ENCODE peak calls at places on chromosomes 7 and 10, in nine cellular contexts. One of them, this sample, is unnamed.

GRCh38 chr10:71241114-71241898 is 28.9 kb downstream of the UNC5B start:
- DNase-seq in HEK293T: no peak
- DNase-seq in activated T-cell treated with anti-CD3 and anti-CD28 coated beads for 24 hours: no peak
- DNase-seq in fibroblast of mammary gland: peak; percentile 88
- DNase-seq in fibroblast of the aortic adventitia: peak; percentile 81
- DNase-seq in psoas muscle: peak; percentile 77
- DNase-seq in naive thymus-derived CD8-positive, alpha-beta T cell: no peak
- DNase-seq in islet precursor cell: no peak
- DNase-seq in tibial nerve: no peak
- DNase-seq in this sample: peak; percentile 53

GRCh38 chr10:8417631-8418030 is 363.1 kb downstream of the GATA3 start:
- DNase-seq in HEK293T: no peak
- DNase-seq in activated T-cell treated with anti-CD3 and anti-CD28 coated beads for 24 hours: no peak
- DNase-seq in fibroblast of mammary gland: no peak
- DNase-seq in fibroblast of the aortic adventitia: no peak
- DNase-seq in psoas muscle: no peak
- DNase-seq in naive thymus-derived CD8-positive, alpha-beta T cell: no peak
- DNase-seq in islet precursor cell: no peak
- DNase-seq in tibial nerve: no peak
- DNase-seq in this sample: no peak

GRCh38 chr10:71621263-71621751 is 98.3 kb downstream of the C10orf105 start:
- DNase-seq in HEK293T: no peak
- DNase-seq in activated T-cell treated with anti-CD3 and anti-CD28 coated beads for 24 hours: no peak
- DNase-seq in fibroblast of mammary gland: peak; percentile 28
- DNase-seq in fibroblast of the aortic adventitia: peak; percentile 15
- DNase-seq in psoas muscle: no peak
- DNase-seq in naive thymus-derived CD8-positive, alpha-beta T cell: no peak
- DNase-seq in islet precursor cell: peak; percentile 92
- DNase-seq in tibial nerve: peak; percentile 46
- DNase-seq in this sample: peak; percentile 50

GRCh38 chr10:7410800-7411670 is at the start of gene SFMBT2:
- DNase-seq in HEK293T: peak; percentile 76
- DNase-seq in activated T-cell treated with anti-CD3 and anti-CD28 coated beads for 24 hours: no peak
- DNase-seq in fibroblast of mammary gland: peak; percentile 64
- DNase-seq in fibroblast of the aortic adventitia: peak; percentile 59
- DNase-seq in psoas muscle: peak; percentile 77
- DNase-seq in naive thymus-derived CD8-positive, alpha-beta T cell: peak; percentile 58
- DNase-seq in islet precursor cell: peak; percentile 69
- DNase-seq in tibial nerve: no peak
- DNase-seq in this sample: peak; percentile 91

GRCh38 chr10:10056958-10057357 is 960.7 kb upstream of the CELF2 start:
- DNase-seq in HEK293T: peak; percentile 9
- DNase-seq in activated T-cell treated with anti-CD3 and anti-CD28 coated beads for 24 hours: no peak
- DNase-seq in fibroblast of mammary gland: peak; percentile 7
- DNase-seq in fibroblast of the aortic adventitia: no peak
- DNase-seq in psoas muscle: no peak
- DNase-seq in naive thymus-derived CD8-positive, alpha-beta T cell: no peak
- DNase-seq in islet precursor cell: no peak
- DNase-seq in tibial nerve: no peak
- DNase-seq in this sample: peak; percentile 40

GRCh38 chr7:158683541-158683940 is 21.1 kb downstream of the NCAPG2 start:
- DNase-seq in HEK293T: no peak
- DNase-seq in activated T-cell treated with anti-CD3 and anti-CD28 coated beads for 24 hours: no peak
- DNase-seq in fibroblast of mammary gland: peak; percentile 27
- DNase-seq in fibroblast of the aortic adventitia: no peak
- DNase-seq in psoas muscle: no peak
- DNase-seq in naive thymus-derived CD8-positive, alpha-beta T cell: no peak
- DNase-seq in islet precursor cell: no peak
- DNase-seq in tibial nerve: no peak
- DNase-seq in this sample: no peak

GRCh38 chr10:14798631-14799030 is 23.9 kb upstream of the FAM107B start:
- DNase-seq in HEK293T: no peak
- DNase-seq in activated T-cell treated with anti-CD3 and anti-CD28 coated beads for 24 hours: no peak
- DNase-seq in fibroblast of mammary gland: no peak
- DNase-seq in fibroblast of the aortic adventitia: no peak
- DNase-seq in psoas muscle: no peak
- DNase-seq in naive thymus-derived CD8-positive, alpha-beta T cell: no peak
- DNase-seq in islet precursor cell: no peak
- DNase-seq in tibial nerve: no peak
- DNase-seq in this sample: no peak

GRCh38 chr7:149016876-149017275 is 11.4 kb downstream of the PDIA4 start:
- DNase-seq in HEK293T: no peak
- DNase-seq in activated T-cell treated with anti-CD3 and anti-CD28 coated beads for 24 hours: no peak
- DNase-seq in fibroblast of mammary gland: no peak
- DNase-seq in fibroblast of the aortic adventitia: no peak
- DNase-seq in psoas muscle: no peak
- DNase-seq in naive thymus-derived CD8-positive, alpha-beta T cell: no peak
- DNase-seq in islet precursor cell: no peak
- DNase-seq in tibial nerve: no peak
- DNase-seq in this sample: no peak

GRCh38 chr10:101222247-101222531 is 7.1 kb downstream of the LBX1 start:
- DNase-seq in HEK293T: no peak
- DNase-seq in activated T-cell treated with anti-CD3 and anti-CD28 coated beads for 24 hours: no peak
- DNase-seq in fibroblast of mammary gland: no peak
- DNase-seq in fibroblast of the aortic adventitia: no peak
- DNase-seq in psoas muscle: no peak
- DNase-seq in naive thymus-derived CD8-positive, alpha-beta T cell: no peak
- DNase-seq in islet precursor cell: no peak
- DNase-seq in tibial nerve: no peak
- DNase-seq in this sample: no peak

GRCh38 chr10:119211625-119212441 is 4.5 kb downstream of the GRK5 start:
- DNase-seq in HEK293T: no peak
- DNase-seq in activated T-cell treated with anti-CD3 and anti-CD28 coated beads for 24 hours: no peak
- DNase-seq in fibroblast of mammary gland: no peak
- DNase-seq in fibroblast of the aortic adventitia: peak; percentile 59
- DNase-seq in psoas muscle: no peak
- DNase-seq in naive thymus-derived CD8-positive, alpha-beta T cell: peak; percentile 41
- DNase-seq in islet precursor cell: peak; percentile 64
- DNase-seq in tibial nerve: no peak
- DNase-seq in this sample: no peak

GRCh38 chr10:113045155-113046055 is 95.4 kb downstream of the TCF7L2 start:
- DNase-seq in HEK293T: no peak
- DNase-seq in activated T-cell treated with anti-CD3 and anti-CD28 coated beads for 24 hours: no peak
- DNase-seq in fibroblast of mammary gland: peak; percentile 92
- DNase-seq in fibroblast of the aortic adventitia: peak; percentile 85
- DNase-seq in psoas muscle: no peak
- DNase-seq in naive thymus-derived CD8-positive, alpha-beta T cell: no peak
- DNase-seq in islet precursor cell: no peak
- DNase-seq in tibial nerve: no peak
- DNase-seq in this sample: peak; percentile 84

GRCh38 chr7:46979439-46979838 is 602.5 kb downstream of the TNS3 start:
- DNase-seq in HEK293T: no peak
- DNase-seq in activated T-cell treated with anti-CD3 and anti-CD28 coated beads for 24 hours: no peak
- DNase-seq in fibroblast of mammary gland: no peak
- DNase-seq in fibroblast of the aortic adventitia: no peak
- DNase-seq in psoas muscle: no peak
- DNase-seq in naive thymus-derived CD8-positive, alpha-beta T cell: no peak
- DNase-seq in islet precursor cell: no peak
- DNase-seq in tibial nerve: no peak
- DNase-seq in this sample: no peak

GRCh38 chr10:120917521-120918250 is 66.5 kb downstream of the WDR11 start:
- DNase-seq in HEK293T: no peak
- DNase-seq in activated T-cell treated with anti-CD3 and anti-CD28 coated beads for 24 hours: no peak
- DNase-seq in fibroblast of mammary gland: no peak
- DNase-seq in fibroblast of the aortic adventitia: no peak
- DNase-seq in psoas muscle: no peak
- DNase-seq in naive thymus-derived CD8-positive, alpha-beta T cell: no peak
- DNase-seq in islet precursor cell: peak; percentile 32
- DNase-seq in tibial nerve: no peak
- DNase-seq in this sample: no peak

GRCh38 chr7:20153999-20154398 is 63.2 kb downstream of the MACC1 start:
- DNase-seq in HEK293T: no peak
- DNase-seq in activated T-cell treated with anti-CD3 and anti-CD28 coated beads for 24 hours: no peak
- DNase-seq in fibroblast of mammary gland: peak; percentile 42
- DNase-seq in fibroblast of the aortic adventitia: no peak
- DNase-seq in psoas muscle: no peak
- DNase-seq in naive thymus-derived CD8-positive, alpha-beta T cell: no peak
- DNase-seq in islet precursor cell: no peak
- DNase-seq in tibial nerve: no peak
- DNase-seq in this sample: peak; percentile 17

GRCh38 chr10:129896231-129897150 is 67.6 kb downstream of the EBF3 start:
- DNase-seq in HEK293T: no peak
- DNase-seq in activated T-cell treated with anti-CD3 and anti-CD28 coated beads for 24 hours: no peak
- DNase-seq in fibroblast of mammary gland: no peak
- DNase-seq in fibroblast of the aortic adventitia: no peak
- DNase-seq in psoas muscle: peak; percentile 49
- DNase-seq in naive thymus-derived CD8-positive, alpha-beta T cell: no peak
- DNase-seq in islet precursor cell: no peak
- DNase-seq in tibial nerve: no peak
- DNase-seq in this sample: no peak

GRCh38 chr10:62779487-62780248 is 24.9 kb upstream of the ADO start:
- DNase-seq in HEK293T: no peak
- DNase-seq in activated T-cell treated with anti-CD3 and anti-CD28 coated beads for 24 hours: peak; percentile 87
- DNase-seq in fibroblast of mammary gland: peak; percentile 75
- DNase-seq in fibroblast of the aortic adventitia: peak; percentile 24
- DNase-seq in psoas muscle: no peak
- DNase-seq in naive thymus-derived CD8-positive, alpha-beta T cell: peak; percentile 82
- DNase-seq in islet precursor cell: no peak
- DNase-seq in tibial nerve: no peak
- DNase-seq in this sample: no peak

GRCh38 chr10:69855346-69856163 is 53.8 kb downstream of the COL13A1 start:
- DNase-seq in HEK293T: no peak
- DNase-seq in activated T-cell treated with anti-CD3 and anti-CD28 coated beads for 24 hours: no peak
- DNase-seq in fibroblast of mammary gland: no peak
- DNase-seq in fibroblast of the aortic adventitia: peak; percentile 44
- DNase-seq in psoas muscle: no peak
- DNase-seq in naive thymus-derived CD8-positive, alpha-beta T cell: no peak
- DNase-seq in islet precursor cell: no peak
- DNase-seq in tibial nerve: no peak
- DNase-seq in this sample: no peak

GRCh38 chr7:65746398-65746669 is 126.5 kb upstream of the VKORC1L1 start:
- DNase-seq in HEK293T: no peak
- DNase-seq in activated T-cell treated with anti-CD3 and anti-CD28 coated beads for 24 hours: no peak
- DNase-seq in fibroblast of mammary gland: peak; percentile 75
- DNase-seq in fibroblast of the aortic adventitia: peak; percentile 72
- DNase-seq in psoas muscle: no peak
- DNase-seq in naive thymus-derived CD8-positive, alpha-beta T cell: no peak
- DNase-seq in islet precursor cell: no peak
- DNase-seq in tibial nerve: no peak
- DNase-seq in this sample: peak; percentile 37

GRCh38 chr10:99805190-99805589 is 22.8 kb downstream of the ABCC2 start:
- DNase-seq in HEK293T: no peak
- DNase-seq in activated T-cell treated with anti-CD3 and anti-CD28 coated beads for 24 hours: no peak
- DNase-seq in fibroblast of mammary gland: no peak
- DNase-seq in fibroblast of the aortic adventitia: no peak
- DNase-seq in psoas muscle: no peak
- DNase-seq in naive thymus-derived CD8-positive, alpha-beta T cell: no peak
- DNase-seq in islet precursor cell: no peak
- DNase-seq in tibial nerve: no peak
- DNase-seq in this sample: no peak

GRCh38 chr10:44923611-44924010 is 12.5 kb downstream of the TMEM72 start:
- DNase-seq in HEK293T: no peak
- DNase-seq in activated T-cell treated with anti-CD3 and anti-CD28 coated beads for 24 hours: no peak
- DNase-seq in fibroblast of mammary gland: no peak
- DNase-seq in fibroblast of the aortic adventitia: no peak
- DNase-seq in psoas muscle: no peak
- DNase-seq in naive thymus-derived CD8-positive, alpha-beta T cell: no peak
- DNase-seq in islet precursor cell: no peak
- DNase-seq in tibial nerve: no peak
- DNase-seq in this sample: no peak

GRCh38 chr10:77695186-77695585 is 57.6 kb upstream of the KCNMA1 start:
- DNase-seq in HEK293T: no peak
- DNase-seq in activated T-cell treated with anti-CD3 and anti-CD28 coated beads for 24 hours: no peak
- DNase-seq in fibroblast of mammary gland: no peak
- DNase-seq in fibroblast of the aortic adventitia: no peak
- DNase-seq in psoas muscle: no peak
- DNase-seq in naive thymus-derived CD8-positive, alpha-beta T cell: no peak
- DNase-seq in islet precursor cell: no peak
- DNase-seq in tibial nerve: no peak
- DNase-seq in this sample: no peak

GRCh38 chr10:14586901-14587300 is 187.8 kb downstream of the FAM107B start:
- DNase-seq in HEK293T: no peak
- DNase-seq in activated T-cell treated with anti-CD3 and anti-CD28 coated beads for 24 hours: no peak
- DNase-seq in fibroblast of mammary gland: no peak
- DNase-seq in fibroblast of the aortic adventitia: no peak
- DNase-seq in psoas muscle: no peak
- DNase-seq in naive thymus-derived CD8-positive, alpha-beta T cell: peak; percentile 67
- DNase-seq in islet precursor cell: no peak
- DNase-seq in tibial nerve: no peak
- DNase-seq in this sample: no peak

GRCh38 chr7:126657599-126658358 is 595.0 kb downstream of the GRM8 start:
- DNase-seq in HEK293T: no peak
- DNase-seq in activated T-cell treated with anti-CD3 and anti-CD28 coated beads for 24 hours: no peak
- DNase-seq in fibroblast of mammary gland: no peak
- DNase-seq in fibroblast of the aortic adventitia: no peak
- DNase-seq in psoas muscle: no peak
- DNase-seq in naive thymus-derived CD8-positive, alpha-beta T cell: no peak
- DNase-seq in islet precursor cell: no peak
- DNase-seq in tibial nerve: no peak
- DNase-seq in this sample: no peak

GRCh38 chr10:58511765-58512469 is 755 bp upstream of the BICC1 start:
- DNase-seq in HEK293T: no peak
- DNase-seq in activated T-cell treated with anti-CD3 and anti-CD28 coated beads for 24 hours: no peak
- DNase-seq in fibroblast of mammary gland: peak; percentile 38
- DNase-seq in fibroblast of the aortic adventitia: peak; percentile 43
- DNase-seq in psoas muscle: peak; percentile 54
- DNase-seq in naive thymus-derived CD8-positive, alpha-beta T cell: no peak
- DNase-seq in islet precursor cell: peak; percentile 54
- DNase-seq in tibial nerve: peak; percentile 23
- DNase-seq in this sample: peak; percentile 47

GRCh38 chr10:3761111-3761686 is 23.8 kb downstream of the KLF6 start:
- DNase-seq in HEK293T: no peak
- DNase-seq in activated T-cell treated with anti-CD3 and anti-CD28 coated beads for 24 hours: no peak
- DNase-seq in fibroblast of mammary gland: no peak
- DNase-seq in fibroblast of the aortic adventitia: no peak
- DNase-seq in psoas muscle: no peak
- DNase-seq in naive thymus-derived CD8-positive, alpha-beta T cell: no peak
- DNase-seq in islet precursor cell: peak; percentile 21
- DNase-seq in tibial nerve: no peak
- DNase-seq in this sample: no peak

GRCh38 chr7:16811555-16811954 is 6.8 kb upstream of the AGR2 start:
- DNase-seq in HEK293T: no peak
- DNase-seq in activated T-cell treated with anti-CD3 and anti-CD28 coated beads for 24 hours: no peak
- DNase-seq in fibroblast of mammary gland: peak; percentile 28
- DNase-seq in fibroblast of the aortic adventitia: peak; percentile 18
- DNase-seq in psoas muscle: no peak
- DNase-seq in naive thymus-derived CD8-positive, alpha-beta T cell: no peak
- DNase-seq in islet precursor cell: no peak
- DNase-seq in tibial nerve: no peak
- DNase-seq in this sample: peak; percentile 23

GRCh38 chr7:80883188-80884025 is 35.4 kb downstream of the SEMA3C start:
- DNase-seq in HEK293T: peak; percentile 42
- DNase-seq in activated T-cell treated with anti-CD3 and anti-CD28 coated beads for 24 hours: no peak
- DNase-seq in fibroblast of mammary gland: peak; percentile 99
- DNase-seq in fibroblast of the aortic adventitia: peak; percentile 98
- DNase-seq in psoas muscle: no peak
- DNase-seq in naive thymus-derived CD8-positive, alpha-beta T cell: no peak
- DNase-seq in islet precursor cell: peak; percentile 89
- DNase-seq in tibial nerve: no peak
- DNase-seq in this sample: peak; percentile 77

GRCh38 chr7:75962607-75963382 is 31.6 kb downstream of the TMEM120A start:
- DNase-seq in HEK293T: no peak
- DNase-seq in activated T-cell treated with anti-CD3 and anti-CD28 coated beads for 24 hours: no peak
- DNase-seq in fibroblast of mammary gland: peak; percentile 93
- DNase-seq in fibroblast of the aortic adventitia: peak; percentile 79
- DNase-seq in psoas muscle: no peak
- DNase-seq in naive thymus-derived CD8-positive, alpha-beta T cell: no peak
- DNase-seq in islet precursor cell: no peak
- DNase-seq in tibial nerve: no peak
- DNase-seq in this sample: peak; percentile 84

GRCh38 chr10:11245510-11245909 is 227.8 kb downstream of the CELF2 start:
- DNase-seq in HEK293T: no peak
- DNase-seq in activated T-cell treated with anti-CD3 and anti-CD28 coated beads for 24 hours: no peak
- DNase-seq in fibroblast of mammary gland: no peak
- DNase-seq in fibroblast of the aortic adventitia: no peak
- DNase-seq in psoas muscle: no peak
- DNase-seq in naive thymus-derived CD8-positive, alpha-beta T cell: no peak
- DNase-seq in islet precursor cell: no peak
- DNase-seq in tibial nerve: no peak
- DNase-seq in this sample: no peak

GRCh38 chr10:100027416-100027815 is 17.7 kb upstream of the DNMBP start:
- DNase-seq in HEK293T: no peak
- DNase-seq in activated T-cell treated with anti-CD3 and anti-CD28 coated beads for 24 hours: no peak
- DNase-seq in fibroblast of mammary gland: no peak
- DNase-seq in fibroblast of the aortic adventitia: no peak
- DNase-seq in psoas muscle: no peak
- DNase-seq in naive thymus-derived CD8-positive, alpha-beta T cell: no peak
- DNase-seq in islet precursor cell: no peak
- DNase-seq in tibial nerve: no peak
- DNase-seq in this sample: no peak

GRCh38 chr10:132674311-132674710 is 111.6 kb downstream of the NKX6-2 start:
- DNase-seq in HEK293T: no peak
- DNase-seq in activated T-cell treated with anti-CD3 and anti-CD28 coated beads for 24 hours: no peak
- DNase-seq in fibroblast of mammary gland: no peak
- DNase-seq in fibroblast of the aortic adventitia: no peak
- DNase-seq in psoas muscle: no peak
- DNase-seq in naive thymus-derived CD8-positive, alpha-beta T cell: no peak
- DNase-seq in islet precursor cell: peak; percentile 35
- DNase-seq in tibial nerve: no peak
- DNase-seq in this sample: no peak